ENCODE peak calls at places on chromosomes 6 and 20, in six cellular contexts. I, U, K, Y, L and Q are unnamed samples.

GRCh38 chr20:6611911-6612614 is 155.4 kb upstream of the BMP2 start:
- DNase-seq in I (no peak), U (no peak), K (no peak), Y (no peak), L (no peak), Q (no peak)

GRCh38 chr6:40954446-40955180 is 84.4 kb downstream of the UNC5CL start:
- DNase-seq in I (no peak), U (no peak), K (no peak), Y (no peak), L (no peak), Q (no peak)

GRCh38 chr6:84349542-84349941 is 122.1 kb upstream of the CEP162 start:
- DNase-seq in I (no peak), U (no peak), K (no peak), Y (no peak), L (no peak), Q (no peak)

GRCh38 chr6:16163535-16164300 is 34.8 kb downstream of the MYLIP start:
- DNase-seq in I (no peak), U (no peak), K (no peak), Y (no peak), L (no peak), Q (no peak)

GRCh38 chr6:143757346-143757832 is 79.6 kb downstream of the PHACTR2 start:
- DNase-seq in I (no peak), U (no peak), K (no peak), Y (no peak), L (no peak), Q (no peak)

GRCh38 chr6:29995346-29995777 is 53.0 kb downstream of the HLA-A start:
- DNase-seq in I (no peak), U (no peak), K (no peak), Y (no peak), L (peak), Q (no peak)

GRCh38 chr6:128557086-128557485 is 36.7 kb upstream of the PTPRK start:
- DNase-seq in I (no peak), U (no peak), K (no peak), Y (no peak), L (no peak), Q (no peak)

GRCh38 chr6:134703206-134703605 is 246.7 kb downstream of the ALDH8A1 start:
- DNase-seq in I (no peak), U (no peak), K (no peak), Y (no peak), L (no peak), Q (no peak)

GRCh38 chr6:36825996-36826395 is 13.2 kb downstream of the CPNE5 start:
- DNase-seq in I (no peak), U (no peak), K (no peak), Y (no peak), L (no peak), Q (no peak)

GRCh38 chr6:34246563-34247391 is 2.0 kb downstream of the SMIM29 start:
- DNase-seq in I (no peak), U (no peak), K (no peak), Y (no peak), L (peak), Q (peak)

GRCh38 chr20:37202267-37202943 is 23.1 kb upstream of the MROH8 start:
- DNase-seq in I (no peak), U (no peak), K (no peak), Y (no peak), L (peak), Q (no peak)

GRCh38 chr6:122772724-122773123 is 6.8 kb upstream of the FABP7 start:
- DNase-seq in I (no peak), U (no peak), K (no peak), Y (no peak), L (no peak), Q (no peak)

GRCh38 chr6:35049885-35050284 is 91.3 kb downstream of the TCP11 start:
- DNase-seq in I (peak), U (no peak), K (no peak), Y (peak), L (peak), Q (peak)

GRCh38 chr6:3144571-3144970 is 12.8 kb downstream of the TUBB2A start:
- DNase-seq in I (no peak), U (no peak), K (no peak), Y (no peak), L (peak), Q (peak)

GRCh38 chr6:34531580-34532201 is 24.4 kb downstream of the SPDEF start:
- DNase-seq in I (peak), U (no peak), K (no peak), Y (peak), L (peak), Q (peak)

GRCh38 chr6:35485402-35485877 is 11.4 kb downstream of the TEAD3 start:
- DNase-seq in I (no peak), U (no peak), K (peak), Y (no peak), L (peak), Q (peak)

GRCh38 chr6:13614126-13614925 is 809 bp upstream of the NOL7 start:
- DNase-seq in I (no peak), U (no peak), K (peak), Y (peak), L (no peak), Q (peak)

GRCh38 chr6:14074723-14075503 is 42.7 kb upstream of the CD83 start:
- DNase-seq in I (no peak), U (no peak), K (no peak), Y (peak), L (no peak), Q (no peak)

GRCh38 chr20:63098195-63098810 is 91.5 kb upstream of the BHLHE23 start:
- DNase-seq in I (peak), U (no peak), K (no peak), Y (no peak), L (peak), Q (peak)

GRCh38 chr6:25882066-25882496 is 8.0 kb upstream of the SLC17A3 start:
- DNase-seq in I (peak), U (no peak), K (peak), Y (peak), L (peak), Q (no peak)

GRCh38 chr6:107866606-107867301 is 42.6 kb upstream of the SCML4 start:
- DNase-seq in I (no peak), U (peak), K (no peak), Y (no peak), L (peak), Q (no peak)

GRCh38 chr20:8557711-8558110 is 425.6 kb downstream of the PLCB1 start:
- DNase-seq in I (no peak), U (no peak), K (no peak), Y (no peak), L (no peak), Q (no peak)